ENCODE peak calls at places on chromosomes 13 and 19, in six cellular contexts. H is kidney epithelial cell, B is WTC11, W is cardiac muscle cell, C is upper lobe of right lung, P is HEK293T. I is an unnamed sample.

GRCh38 chr13:47332149-47332548 is 435.3 kb upstream of the HTR2A start:
- DNase-seq in H (peak), B (no peak), W (no peak), C (no peak), P (no peak), I (no peak)

GRCh38 chr13:51577690-51578089 is 6.6 kb upstream of the WDFY2 start:
- DNase-seq in H (no peak), B (no peak), W (no peak), C (no peak), P (no peak), I (no peak)

GRCh38 chr19:32748497-32748896 is 28.9 kb downstream of the TDRD12 start:
- DNase-seq in H (no peak), B (peak), W (no peak), C (no peak), P (no peak), I (no peak)

GRCh38 chr13:59533561-59534337 is 630.0 kb downstream of the DIAPH3 start:
- DNase-seq in H (peak), B (no peak), W (no peak), C (no peak), P (no peak), I (no peak)

GRCh38 chr13:49082653-49083536 is 107.2 kb downstream of the FNDC3A start:
- DNase-seq in H (no peak), B (no peak), W (no peak), C (no peak), P (no peak), I (no peak)

GRCh38 chr13:80341098-80341701 is at the start of gene SPRY2:
- DNase-seq in H (peak), B (peak), W (peak), C (peak), P (peak), I (no peak)

GRCh38 chr13:41897126-41897525 is 63.8 kb downstream of the VWA8 start:
- DNase-seq in H (no peak), B (no peak), W (no peak), C (no peak), P (no peak), I (no peak)

GRCh38 chr13:75762066-75762937 is 126.2 kb downstream of the LMO7 start:
- DNase-seq in H (peak), B (no peak), W (no peak), C (no peak), P (no peak), I (no peak)

GRCh38 chr19:34341935-34342680 is 22.9 kb upstream of the GPI start:
- DNase-seq in H (no peak), B (no peak), W (no peak), C (no peak), P (no peak), I (no peak)

GRCh38 chr13:40329682-40330485 is 336.6 kb downstream of the FOXO1 start:
- DNase-seq in H (no peak), B (no peak), W (no peak), C (no peak), P (no peak), I (no peak)

GRCh38 chr19:18562086-18562485 is 4.4 kb downstream of the KXD1 start:
- DNase-seq in H (no peak), B (no peak), W (no peak), C (no peak), P (no peak), I (no peak)

GRCh38 chr13:42875448-42876269 is 94.3 kb downstream of the FAM216B start:
- DNase-seq in H (no peak), B (peak), W (peak), C (no peak), P (peak), I (no peak)

GRCh38 chr13:30140973-30141372 is 166.4 kb downstream of the KATNAL1 start:
- DNase-seq in H (no peak), B (no peak), W (no peak), C (no peak), P (no peak), I (no peak)

GRCh38 chr19:1783874-1784273 is 28.2 kb downstream of the ATP8B3 start:
- DNase-seq in H (no peak), B (no peak), W (no peak), C (no peak), P (no peak), I (no peak)

GRCh38 chr19:49150106-49150943 is 4.9 kb downstream of the HRC start:
- DNase-seq in H (no peak), B (peak), W (peak), C (peak), P (peak), I (no peak)

GRCh38 chr13:113920606-113921306 is 53.1 kb downstream of the C13orf46 start:
- DNase-seq in H (no peak), B (peak), W (no peak), C (no peak), P (no peak), I (no peak)